ENCODE peak calls at places on chromosomes 12 and 14, in nine cellular contexts. One of them, this sample, is unnamed.

GRCh38 chr12:44377443-44378160 is 498.5 kb downstream of the NELL2 start:
- DNase-seq in mesothelial cell of epicardium: no peak
- DNase-seq in left ventricle myocardium inferior: no peak
- DNase-seq in GM20000: no peak
- DNase-seq in K562: no peak
- DNase-seq in epithelial cell of esophagus: no peak
- DNase-seq in suprapubic skin: no peak
- DNase-seq in endothelial cell: no peak
- DNase-seq in fibroblast of lung: no peak
- DNase-seq in this sample: no peak

GRCh38 chr14:31070431-31070830 is 44.3 kb upstream of the STRN3 start:
- DNase-seq in mesothelial cell of epicardium: no peak
- DNase-seq in left ventricle myocardium inferior: no peak
- DNase-seq in GM20000: no peak
- DNase-seq in K562: no peak
- DNase-seq in epithelial cell of esophagus: peak
- DNase-seq in suprapubic skin: no peak
- DNase-seq in endothelial cell: no peak
- DNase-seq in fibroblast of lung: peak
- DNase-seq in this sample: no peak

GRCh38 chr12:121400332-121401139 is 618 bp downstream of the RNF34 start:
- DNase-seq in mesothelial cell of epicardium: peak
- DNase-seq in left ventricle myocardium inferior: peak
- DNase-seq in GM20000: peak
- DNase-seq in K562: peak
- DNase-seq in epithelial cell of esophagus: peak
- DNase-seq in suprapubic skin: peak
- DNase-seq in endothelial cell: no peak
- DNase-seq in fibroblast of lung: peak
- DNase-seq in this sample: no peak

GRCh38 chr12:6766651-6767300 is 613 bp downstream of the PTMS start:
- DNase-seq in mesothelial cell of epicardium: peak
- DNase-seq in left ventricle myocardium inferior: peak
- DNase-seq in GM20000: peak
- DNase-seq in K562: peak
- DNase-seq in epithelial cell of esophagus: peak
- DNase-seq in suprapubic skin: peak
- DNase-seq in endothelial cell: peak
- DNase-seq in fibroblast of lung: peak
- DNase-seq in this sample: no peak

GRCh38 chr12:53578783-53579182 is 47.4 kb downstream of the ATF7 start:
- DNase-seq in mesothelial cell of epicardium: no peak
- DNase-seq in left ventricle myocardium inferior: no peak
- DNase-seq in GM20000: no peak
- DNase-seq in K562: no peak
- DNase-seq in epithelial cell of esophagus: no peak
- DNase-seq in suprapubic skin: no peak
- DNase-seq in endothelial cell: no peak
- DNase-seq in fibroblast of lung: no peak
- DNase-seq in this sample: no peak

GRCh38 chr12:67651380-67651695 is 2.8 kb downstream of the DYRK2 start:
- DNase-seq in mesothelial cell of epicardium: no peak
- DNase-seq in left ventricle myocardium inferior: no peak
- DNase-seq in GM20000: peak
- DNase-seq in K562: no peak
- DNase-seq in epithelial cell of esophagus: peak
- DNase-seq in suprapubic skin: no peak
- DNase-seq in endothelial cell: no peak
- DNase-seq in fibroblast of lung: peak
- DNase-seq in this sample: no peak

GRCh38 chr12:98635657-98636323 is 8.8 kb downstream of the IKBIP start:
- DNase-seq in mesothelial cell of epicardium: no peak
- DNase-seq in left ventricle myocardium inferior: no peak
- DNase-seq in GM20000: peak
- DNase-seq in K562: no peak
- DNase-seq in epithelial cell of esophagus: peak
- DNase-seq in suprapubic skin: no peak
- DNase-seq in endothelial cell: no peak
- DNase-seq in fibroblast of lung: peak
- DNase-seq in this sample: no peak

GRCh38 chr12:102061096-102061555 is 665 bp downstream of the WASHC3 start:
- DNase-seq in mesothelial cell of epicardium: no peak
- DNase-seq in left ventricle myocardium inferior: no peak
- DNase-seq in GM20000: peak
- DNase-seq in K562: peak
- DNase-seq in epithelial cell of esophagus: peak
- DNase-seq in suprapubic skin: no peak
- DNase-seq in endothelial cell: no peak
- DNase-seq in fibroblast of lung: peak
- DNase-seq in this sample: no peak

GRCh38 chr12:58584885-58585284 is 335.4 kb downstream of the LRIG3 start:
- DNase-seq in mesothelial cell of epicardium: no peak
- DNase-seq in left ventricle myocardium inferior: no peak
- DNase-seq in GM20000: no peak
- DNase-seq in K562: no peak
- DNase-seq in epithelial cell of esophagus: no peak
- DNase-seq in suprapubic skin: no peak
- DNase-seq in endothelial cell: no peak
- DNase-seq in fibroblast of lung: peak
- DNase-seq in this sample: no peak

DNA sequence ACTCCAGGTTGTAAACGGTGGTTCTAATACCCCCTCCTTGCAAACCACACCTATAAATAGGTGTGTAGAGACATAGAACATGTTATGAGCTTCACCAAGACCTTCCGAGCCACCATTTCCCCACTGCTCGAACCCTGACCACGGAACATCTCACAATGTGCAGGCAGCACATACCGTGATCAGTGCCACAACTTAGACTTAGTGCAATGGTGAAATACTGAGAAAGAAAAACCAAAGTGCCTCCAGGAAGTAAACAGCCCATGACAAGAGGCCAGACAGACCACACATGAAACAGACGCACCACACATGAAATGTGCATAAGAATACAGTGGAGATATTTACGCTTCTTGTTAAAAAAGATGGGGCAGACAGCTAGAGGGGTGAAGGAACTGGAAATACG is 166.9 kb upstream of the CCND2 start:
- DNase-seq in mesothelial cell of epicardium: no peak
- DNase-seq in left ventricle myocardium inferior: no peak
- DNase-seq in GM20000: no peak
- DNase-seq in K562: no peak
- DNase-seq in epithelial cell of esophagus: no peak
- DNase-seq in suprapubic skin: no peak
- DNase-seq in endothelial cell: no peak
- DNase-seq in fibroblast of lung: no peak
- DNase-seq in this sample: no peak
- TF ChIP-seq CTCF in mesothelial cell of epicardium: no peak
- TF ChIP-seq CTCF in left ventricle myocardium inferior: no peak
- TF ChIP-seq CTCF in GM20000: no peak
- TF ChIP-seq CTCF in K562: no peak
- TF ChIP-seq CTCF in epithelial cell of esophagus: no peak
- TF ChIP-seq CTCF in suprapubic skin: no peak
- TF ChIP-seq CTCF in endothelial cell: no peak
- TF ChIP-seq CTCF in fibroblast of lung: no peak
- TF ChIP-seq CTCF in this sample: no peak

GRCh38 chr14:96264200-96264553 is 8.2 kb downstream of the BDKRB1 start:
- DNase-seq in mesothelial cell of epicardium: no peak
- DNase-seq in left ventricle myocardium inferior: no peak
- DNase-seq in GM20000: no peak
- DNase-seq in K562: no peak
- DNase-seq in epithelial cell of esophagus: no peak
- DNase-seq in suprapubic skin: no peak
- DNase-seq in endothelial cell: no peak
- DNase-seq in fibroblast of lung: no peak
- DNase-seq in this sample: no peak

GRCh38 chr14:96263347-96264199 is 7.6 kb downstream of the BDKRB1 start:
- DNase-seq in mesothelial cell of epicardium: no peak
- DNase-seq in left ventricle myocardium inferior: no peak
- DNase-seq in GM20000: no peak
- DNase-seq in K562: no peak
- DNase-seq in epithelial cell of esophagus: no peak
- DNase-seq in suprapubic skin: no peak
- DNase-seq in endothelial cell: no peak
- DNase-seq in fibroblast of lung: peak
- DNase-seq in this sample: no peak

GRCh38 chr14:96261053-96261452 is 5.0 kb downstream of the BDKRB1 start:
- DNase-seq in mesothelial cell of epicardium: no peak
- DNase-seq in left ventricle myocardium inferior: no peak
- DNase-seq in GM20000: no peak
- DNase-seq in K562: no peak
- DNase-seq in epithelial cell of esophagus: no peak
- DNase-seq in suprapubic skin: no peak
- DNase-seq in endothelial cell: no peak
- DNase-seq in fibroblast of lung: no peak
- DNase-seq in this sample: no peak

GRCh38 chr14:96260341-96260821 is 4.4 kb downstream of the BDKRB1 start:
- DNase-seq in mesothelial cell of epicardium: no peak
- DNase-seq in left ventricle myocardium inferior: no peak
- DNase-seq in GM20000: no peak
- DNase-seq in K562: no peak
- DNase-seq in epithelial cell of esophagus: no peak
- DNase-seq in suprapubic skin: no peak
- DNase-seq in endothelial cell: no peak
- DNase-seq in fibroblast of lung: peak
- DNase-seq in this sample: no peak

DNA sequence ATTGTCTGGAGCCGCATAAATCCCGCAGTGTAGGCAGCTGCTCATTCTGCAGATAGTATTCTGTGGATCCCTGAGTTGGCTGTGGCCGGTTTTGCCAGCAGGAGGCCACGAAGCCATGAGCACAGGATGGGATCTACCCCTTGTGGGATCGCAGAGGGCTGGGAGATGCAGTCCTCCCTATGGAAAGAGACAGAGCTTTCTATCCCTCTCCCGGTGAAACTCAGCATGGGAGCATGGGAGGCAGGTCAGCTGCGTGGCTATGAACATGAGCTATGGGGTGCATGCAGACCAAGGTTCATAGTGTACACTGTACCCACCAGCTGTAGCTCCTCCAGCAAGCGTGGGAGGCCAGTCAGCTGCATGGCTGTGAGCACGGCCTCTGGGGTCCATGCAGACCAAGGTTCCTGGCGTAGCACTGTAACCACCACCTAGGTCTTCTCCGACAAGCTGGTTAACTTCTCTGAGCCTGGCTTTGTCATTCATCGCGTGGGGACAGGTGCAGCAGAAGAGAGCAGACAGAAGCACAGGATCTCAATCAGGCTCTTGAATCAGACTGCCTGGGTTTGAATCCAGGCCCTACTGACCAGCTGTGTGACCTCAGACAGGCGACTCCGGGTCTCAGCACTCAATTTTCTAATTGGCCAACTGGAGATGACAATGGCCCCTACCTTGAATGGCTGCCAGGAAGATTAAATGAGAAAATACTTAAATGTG is 5.9 kb downstream of the BDKRB1 start:
- DNase-seq in mesothelial cell of epicardium: no peak
- DNase-seq in left ventricle myocardium inferior: no peak
- DNase-seq in GM20000: no peak
- DNase-seq in K562: no peak
- DNase-seq in epithelial cell of esophagus: no peak
- DNase-seq in suprapubic skin: no peak
- DNase-seq in endothelial cell: no peak
- DNase-seq in fibroblast of lung: no peak
- DNase-seq in this sample: no peak
- TF ChIP-seq CTCF in mesothelial cell of epicardium: no peak
- TF ChIP-seq CTCF in left ventricle myocardium inferior: no peak
- TF ChIP-seq CTCF in GM20000: no peak
- TF ChIP-seq CTCF in K562: no peak
- TF ChIP-seq CTCF in epithelial cell of esophagus: no peak
- TF ChIP-seq CTCF in suprapubic skin: no peak
- TF ChIP-seq CTCF in endothelial cell: no peak
- TF ChIP-seq CTCF in fibroblast of lung: peak
- TF ChIP-seq CTCF in this sample: no peak

DNA sequence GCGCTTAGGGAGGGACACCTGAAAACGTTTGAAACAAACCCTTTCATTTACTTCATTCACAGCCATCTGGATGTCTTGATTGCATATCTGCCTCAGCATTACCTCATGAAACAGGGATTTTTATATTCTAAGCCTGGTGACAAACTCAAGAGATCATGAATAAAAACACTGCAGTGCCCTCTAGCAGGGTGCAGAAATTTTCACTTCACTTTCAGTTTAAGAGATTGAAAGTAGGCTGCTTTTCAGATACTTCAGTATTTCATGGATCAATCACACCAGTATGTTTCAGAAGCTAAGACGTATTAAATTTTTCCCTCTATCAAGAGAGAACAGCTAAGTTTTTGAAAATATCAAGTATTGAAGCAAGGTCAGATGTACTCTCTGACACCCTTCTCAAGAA is 467.8 kb downstream of the MDGA2 start:
- DNase-seq in mesothelial cell of epicardium: no peak
- DNase-seq in left ventricle myocardium inferior: no peak
- DNase-seq in GM20000: no peak
- DNase-seq in K562: no peak
- DNase-seq in epithelial cell of esophagus: no peak
- DNase-seq in suprapubic skin: no peak
- DNase-seq in endothelial cell: no peak
- DNase-seq in fibroblast of lung: no peak
- DNase-seq in this sample: no peak
- TF ChIP-seq CTCF in mesothelial cell of epicardium: no peak
- TF ChIP-seq CTCF in left ventricle myocardium inferior: no peak
- TF ChIP-seq CTCF in GM20000: no peak
- TF ChIP-seq CTCF in K562: no peak
- TF ChIP-seq CTCF in epithelial cell of esophagus: no peak
- TF ChIP-seq CTCF in suprapubic skin: no peak
- TF ChIP-seq CTCF in endothelial cell: no peak
- TF ChIP-seq CTCF in fibroblast of lung: no peak
- TF ChIP-seq CTCF in this sample: peak

DNA sequence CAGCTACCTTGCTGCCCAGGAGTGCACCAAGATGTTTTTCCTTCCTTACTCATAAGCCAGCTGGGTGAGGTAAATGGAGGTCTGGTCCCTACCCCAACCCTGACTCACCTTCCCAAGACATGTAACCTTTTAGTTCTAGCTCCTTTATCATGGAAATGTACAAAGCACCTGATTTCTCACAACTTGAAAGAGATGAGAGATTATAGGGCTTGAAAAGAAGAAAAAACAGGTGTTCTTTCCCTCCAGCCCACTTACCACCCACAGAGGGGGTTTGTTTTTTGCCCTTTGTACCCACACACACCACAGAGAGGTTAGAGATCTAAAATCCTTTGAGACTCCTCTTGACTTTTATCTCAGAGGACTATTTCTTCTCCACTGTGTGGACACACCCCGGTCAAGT is 21.1 kb downstream of the PLXNC1 start:
- DNase-seq in mesothelial cell of epicardium: no peak
- DNase-seq in left ventricle myocardium inferior: no peak
- DNase-seq in GM20000: no peak
- DNase-seq in K562: no peak
- DNase-seq in epithelial cell of esophagus: no peak
- DNase-seq in suprapubic skin: no peak
- DNase-seq in endothelial cell: no peak
- DNase-seq in fibroblast of lung: no peak
- DNase-seq in this sample: no peak
- TF ChIP-seq CTCF in mesothelial cell of epicardium: no peak
- TF ChIP-seq CTCF in left ventricle myocardium inferior: no peak
- TF ChIP-seq CTCF in GM20000: no peak
- TF ChIP-seq CTCF in K562: no peak
- TF ChIP-seq CTCF in epithelial cell of esophagus: no peak
- TF ChIP-seq CTCF in suprapubic skin: no peak
- TF ChIP-seq CTCF in endothelial cell: no peak
- TF ChIP-seq CTCF in fibroblast of lung: no peak
- TF ChIP-seq CTCF in this sample: no peak

GRCh38 chr12:23472329-23472971 is 477.0 kb downstream of the SOX5 start:
- DNase-seq in mesothelial cell of epicardium: no peak
- DNase-seq in left ventricle myocardium inferior: no peak
- DNase-seq in GM20000: no peak
- DNase-seq in K562: peak
- DNase-seq in epithelial cell of esophagus: peak
- DNase-seq in suprapubic skin: no peak
- DNase-seq in endothelial cell: no peak
- DNase-seq in fibroblast of lung: no peak
- DNase-seq in this sample: no peak
- TF ChIP-seq CTCF in mesothelial cell of epicardium: no peak
- TF ChIP-seq CTCF in left ventricle myocardium inferior: no peak
- TF ChIP-seq CTCF in GM20000: no peak
- TF ChIP-seq CTCF in K562: no peak
- TF ChIP-seq CTCF in epithelial cell of esophagus: peak
- TF ChIP-seq CTCF in suprapubic skin: no peak
- TF ChIP-seq CTCF in endothelial cell: no peak
- TF ChIP-seq CTCF in fibroblast of lung: no peak
- TF ChIP-seq CTCF in this sample: no peak

This sample was measured in chondrocyte.